ENCODE peak calls at places on chromosomes 2 and 18, in six cellular contexts. P, I, N, Z, X and S are unnamed samples.

GRCh38 chr2:70400539-70400938 is 98.7 kb upstream of the FAM136A start:
- DNase-seq in P (no peak), I (no peak), N (no peak), Z (no peak), X (no peak), S (no peak)

GRCh38 chr2:110116033-110116710 is 550 bp upstream of the MALL start:
- DNase-seq in P (no peak), I (peak; percentile 74), N (peak; percentile 64), Z (peak; percentile 77), X (no peak), S (no peak)

GRCh38 chr18:34870916-34871315 is 160.8 kb downstream of the DTNA start:
- DNase-seq in P (no peak), I (no peak), N (no peak), Z (no peak), X (no peak), S (no peak)

GRCh38 chr18:74745658-74746403 is 148.2 kb downstream of the ZNF407 start:
- DNase-seq in P (no peak), I (peak; percentile 52), N (no peak), Z (peak; percentile 63), X (no peak), S (no peak)

GRCh38 chr2:199999166-199999565 is 43.8 kb downstream of the MAIP1 start:
- DNase-seq in P (no peak), I (no peak), N (no peak), Z (no peak), X (no peak), S (no peak)

GRCh38 chr2:56682397-56682760 is 498.6 kb downstream of the CCDC85A start:
- DNase-seq in P (no peak), I (peak; percentile 51), N (no peak), Z (peak; percentile 17), X (no peak), S (no peak)

GRCh38 chr18:32442575-32442974 is 28.1 kb downstream of the GAREM1 start:
- DNase-seq in P (no peak), I (no peak), N (no peak), Z (no peak), X (no peak), S (no peak)

GRCh38 chr2:231361701-231362588 is 33.6 kb upstream of the B3GNT7 start:
- DNase-seq in P (no peak), I (no peak), N (no peak), Z (no peak), X (no peak), S (peak; percentile 68)

GRCh38 chr18:77115461-77115907 is 17.1 kb downstream of the MBP start:
- DNase-seq in P (no peak), I (no peak), N (no peak), Z (no peak), X (no peak), S (no peak)

GRCh38 chr2:73933194-73933593 is 6.5 kb downstream of the DGUOK start:
- DNase-seq in P (no peak), I (no peak), N (peak; percentile 35), Z (no peak), X (no peak), S (no peak)

GRCh38 chr2:64482765-64483504 is 29.0 kb downstream of the LGALSL start:
- DNase-seq in P (peak; percentile 44), I (peak; percentile 22), N (no peak), Z (peak; percentile 4), X (no peak), S (no peak)

GRCh38 chr2:145114726-145115125 is 594.8 kb upstream of the ZEB2 start:
- DNase-seq in P (no peak), I (peak; percentile 35), N (no peak), Z (peak; percentile 33), X (no peak), S (no peak)

GRCh38 chr2:171161425-171162289 is 964 bp upstream of the TLK1 start:
- DNase-seq in P (no peak), I (no peak), N (no peak), Z (no peak), X (peak; percentile 32), S (no peak)

GRCh38 chr18:78621141-78621540 is 358.5 kb upstream of the SALL3 start:
- DNase-seq in P (no peak), I (no peak), N (no peak), Z (no peak), X (no peak), S (no peak)

GRCh38 chr2:205731521-205731965 is 49.2 kb downstream of the NRP2 start:
- DNase-seq in P (no peak), I (peak; percentile 94), N (no peak), Z (peak; percentile 92), X (no peak), S (no peak)

GRCh38 chr2:152337511-152337903 is 2.5 kb downstream of the FMNL2 start:
- DNase-seq in P (no peak), I (no peak), N (no peak), Z (no peak), X (no peak), S (no peak)

GRCh38 chr2:11342561-11343343 is 1.7 kb downstream of the ROCK2 start:
- DNase-seq in P (no peak), I (peak; percentile 68), N (peak; percentile 37), Z (peak; percentile 81), X (no peak), S (peak; percentile 17)

GRCh38 chr2:134836986-134837385 is 1.4 kb upstream of the ACMSD start:
- DNase-seq in P (no peak), I (peak; percentile 79), N (peak; percentile 52), Z (peak; percentile 95), X (no peak), S (no peak)

GRCh38 chr2:166494140-166494544 is at the start of gene SCN7A:
- DNase-seq in P (no peak), I (peak; percentile 61), N (peak; percentile 78), Z (peak; percentile 35), X (no peak), S (no peak)

GRCh38 chr2:152694161-152694661 is 23.1 kb downstream of the PRPF40A start:
- DNase-seq in P (no peak), I (peak; percentile 60), N (no peak), Z (peak; percentile 81), X (peak; percentile 84), S (peak; percentile 17)

GRCh38 chr2:177193240-177193639 is 19.4 kb upstream of the HNRNPA3 start:
- DNase-seq in P (no peak), I (no peak), N (no peak), Z (no peak), X (peak; percentile 44), S (peak; percentile 51)

GRCh38 chr2:177673602-177674595 is 281.3 kb downstream of the AGPS start:
- DNase-seq in P (no peak), I (no peak), N (no peak), Z (no peak), X (no peak), S (no peak)

GRCh38 chr2:82275599-82275998 is 1971.0 kb upstream of the LRRTM1 start:
- DNase-seq in P (no peak), I (no peak), N (no peak), Z (no peak), X (no peak), S (no peak)

GRCh38 chr18:79924814-79925655 is 26.4 kb downstream of the SLC66A2 start:
- DNase-seq in P (peak; percentile 21), I (no peak), N (no peak), Z (no peak), X (no peak), S (no peak)

GRCh38 chr18:13563390-13563805 is 163.0 kb downstream of the FAM210A start:
- DNase-seq in P (no peak), I (no peak), N (no peak), Z (no peak), X (no peak), S (peak; percentile 55)

GRCh38 chr2:3465844-3466481 is 53.4 kb downstream of the ADI1 start:
- DNase-seq in P (no peak), I (peak; percentile 96), N (no peak), Z (peak; percentile 94), X (no peak), S (no peak)

GRCh38 chr2:78063246-78064020 is 541.3 kb upstream of the LRRTM4 start:
- DNase-seq in P (no peak), I (no peak), N (no peak), Z (no peak), X (no peak), S (no peak)

GRCh38 chr2:227395556-227395955 is 7.8 kb upstream of the SCYGR1 start:
- DNase-seq in P (no peak), I (no peak), N (no peak), Z (no peak), X (no peak), S (no peak)
- TF ChIP-seq CTCF in P (no peak), I (no peak), N (no peak), Z (no peak), X (no peak), S (no peak)

GRCh38 chr2:233429175-233429897 is 75.0 kb downstream of the DGKD start:
- DNase-seq in P (peak; percentile 22), I (no peak), N (no peak), Z (no peak), X (no peak), S (no peak)
- H3K4me3 ChIP-seq in P (no peak overlapping the region), I (no peak overlapping the region), N (no peak overlapping the region), Z (no peak overlapping the region), X (no peak overlapping the region), S (no peak overlapping the region)

GRCh38 chr2:235300368-235301201 is 193.3 kb upstream of the AGAP1 start:
- DNase-seq in P (no peak), I (peak; percentile 75), N (peak; percentile 72), Z (peak; percentile 79), X (no peak), S (no peak)

GRCh38 chr2:235301202-235302076 is 192.4 kb upstream of the AGAP1 start:
- DNase-seq in P (no peak), I (no peak), N (no peak), Z (no peak), X (no peak), S (no peak)

GRCh38 chr2:235305678-235306077 is 188.2 kb upstream of the AGAP1 start:
- DNase-seq in P (no peak), I (no peak), N (no peak), Z (no peak), X (no peak), S (no peak)

GRCh38 chr2:235302263-235302662 is 191.6 kb upstream of the AGAP1 start:
- DNase-seq in P (no peak), I (no peak), N (no peak), Z (no peak), X (no peak), S (no peak)

DNA sequence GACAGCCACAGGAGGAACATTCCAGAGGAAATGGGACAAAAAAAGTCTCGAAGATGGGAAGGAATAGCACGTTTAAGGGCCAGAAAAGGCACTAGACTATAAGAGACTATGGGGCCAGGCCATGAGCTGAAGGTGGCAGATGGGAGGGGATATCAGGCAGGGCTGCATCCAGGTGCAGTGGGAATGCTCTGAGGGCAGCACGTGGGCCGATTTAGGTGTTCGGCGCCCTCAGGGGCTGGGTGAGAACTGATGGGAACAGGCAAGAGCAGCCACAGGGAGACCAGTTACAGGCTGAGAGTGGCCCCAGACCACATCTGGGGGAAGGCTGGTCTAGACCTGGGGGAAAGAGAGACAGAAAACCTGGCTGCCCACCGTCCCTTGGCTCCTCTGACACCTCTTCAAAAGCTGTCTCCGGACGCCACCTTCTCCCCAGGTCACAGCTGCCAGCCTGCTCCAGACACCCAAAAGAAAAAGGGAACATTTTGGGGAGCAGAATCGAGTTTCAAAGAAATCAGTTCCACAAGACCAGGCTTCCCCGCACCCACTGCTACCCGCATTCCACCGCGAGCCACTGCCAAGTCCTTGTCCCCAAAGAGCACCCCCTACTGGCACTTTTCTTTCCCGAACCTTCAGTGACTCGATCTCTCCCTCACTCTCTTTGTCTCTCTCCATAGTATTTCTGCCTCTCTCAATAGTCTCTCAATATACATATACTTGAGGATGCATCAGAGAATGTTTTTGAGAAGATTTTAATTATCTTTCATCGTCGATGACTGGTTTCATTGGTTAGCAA is 190.1 kb upstream of the AGAP1 start:
- DNase-seq in P (no peak), I (no peak), N (no peak), Z (no peak), X (no peak), S (no peak)
- TF ChIP-seq CTCF in P (no peak), I (no peak), N (no peak), Z (no peak), X (no peak), S (no peak)

GRCh38 chr18:23837591-23837990 is 148.3 kb downstream of the LAMA3 start:
- DNase-seq in P (no peak), I (peak; percentile 94), N (no peak), Z (peak; percentile 69), X (no peak), S (no peak)
- H3K4me3 ChIP-seq in P (no peak overlapping the region), I (no peak overlapping the region), N (no peak overlapping the region), Z (no peak overlapping the region), X (no peak overlapping the region), S (no peak overlapping the region)